ENCODE peak calls at places on chromosomes 11 and 22, in ten cellular contexts. One of them, this sample, is unnamed.

GRCh38 chr11:112613051-112613972 is 347.9 kb upstream of the NCAM1 start:
- DNase-seq in activated T-cell treated with anti-CD3 and anti-CD28 coated beads for 1 hour: no peak
- DNase-seq in fibroblast of pulmonary artery: peak
- DNase-seq in dorsolateral prefrontal cortex: no peak
- DNase-seq in activated effector memory CD4-positive, alpha-beta T cell treated with Interleukin-2 at 50 U/mL for 16 hours: no peak
- DNase-seq in NCI-H2081: peak
- DNase-seq in EL: peak
- DNase-seq in M059J: peak
- DNase-seq in GM23338: no peak
- DNase-seq in activated CD8-positive, alpha-beta memory T cell treated with anti-CD3 and anti-CD28 coated beads for 1 hour: no peak
- DNase-seq in this sample: no peak

GRCh38 chr22:29002603-29003002 is 59.0 kb downstream of the C22orf31 start:
- DNase-seq in activated effector memory CD4-positive, alpha-beta T cell treated with Interleukin-2 at 50 U/mL for 16 hours: no peak
- DNase-seq in fibroblast of pulmonary artery: no peak
- DNase-seq in M059J: no peak
- DNase-seq in EL: no peak
- DNase-seq in dorsolateral prefrontal cortex: no peak
- DNase-seq in GM23338: no peak
- DNase-seq in activated CD8-positive, alpha-beta memory T cell treated with anti-CD3 and anti-CD28 coated beads for 1 hour: no peak
- DNase-seq in NCI-H2081: no peak
- DNase-seq in activated T-cell treated with anti-CD3 and anti-CD28 coated beads for 1 hour: no peak
- DNase-seq in this sample: no peak

GRCh38 chr22:23230348-23231068 is 50.2 kb downstream of the BCR start:
- DNase-seq in GM23338: peak
- DNase-seq in activated T-cell treated with anti-CD3 and anti-CD28 coated beads for 1 hour: no peak
- DNase-seq in fibroblast of pulmonary artery: no peak
- DNase-seq in M059J: no peak
- DNase-seq in activated effector memory CD4-positive, alpha-beta T cell treated with Interleukin-2 at 50 U/mL for 16 hours: no peak
- DNase-seq in EL: no peak
- DNase-seq in activated CD8-positive, alpha-beta memory T cell treated with anti-CD3 and anti-CD28 coated beads for 1 hour: no peak
- DNase-seq in NCI-H2081: peak
- DNase-seq in dorsolateral prefrontal cortex: no peak
- DNase-seq in this sample: no peak

GRCh38 chr11:64868904-64869570 is 9.4 kb downstream of the EHD1 start:
- DNase-seq in activated T-cell treated with anti-CD3 and anti-CD28 coated beads for 1 hour: no peak
- DNase-seq in EL: peak
- DNase-seq in activated CD8-positive, alpha-beta memory T cell treated with anti-CD3 and anti-CD28 coated beads for 1 hour: no peak
- DNase-seq in activated effector memory CD4-positive, alpha-beta T cell treated with Interleukin-2 at 50 U/mL for 16 hours: no peak
- DNase-seq in NCI-H2081: no peak
- DNase-seq in dorsolateral prefrontal cortex: no peak
- DNase-seq in fibroblast of pulmonary artery: peak
- DNase-seq in GM23338: no peak
- DNase-seq in M059J: peak
- DNase-seq in this sample: no peak

GRCh38 chr11:123233280-123233977 is 38.4 kb upstream of the CLMP start:
- DNase-seq in activated CD8-positive, alpha-beta memory T cell treated with anti-CD3 and anti-CD28 coated beads for 1 hour: no peak
- DNase-seq in fibroblast of pulmonary artery: no peak
- DNase-seq in NCI-H2081: no peak
- DNase-seq in activated effector memory CD4-positive, alpha-beta T cell treated with Interleukin-2 at 50 U/mL for 16 hours: no peak
- DNase-seq in M059J: peak
- DNase-seq in EL: peak
- DNase-seq in activated T-cell treated with anti-CD3 and anti-CD28 coated beads for 1 hour: no peak
- DNase-seq in GM23338: no peak
- DNase-seq in dorsolateral prefrontal cortex: no peak
- DNase-seq in this sample: no peak

GRCh38 chr11:10487002-10487647 is 32.1 kb downstream of the AMPD3 start:
- DNase-seq in activated T-cell treated with anti-CD3 and anti-CD28 coated beads for 1 hour: no peak
- DNase-seq in activated effector memory CD4-positive, alpha-beta T cell treated with Interleukin-2 at 50 U/mL for 16 hours: no peak
- DNase-seq in NCI-H2081: no peak
- DNase-seq in M059J: no peak
- DNase-seq in EL: no peak
- DNase-seq in activated CD8-positive, alpha-beta memory T cell treated with anti-CD3 and anti-CD28 coated beads for 1 hour: no peak
- DNase-seq in fibroblast of pulmonary artery: no peak
- DNase-seq in dorsolateral prefrontal cortex: no peak
- DNase-seq in GM23338: no peak
- DNase-seq in this sample: no peak

GRCh38 chr11:116851631-116852030 is 14.2 kb upstream of the APOA1 start:
- DNase-seq in M059J: peak
- DNase-seq in activated effector memory CD4-positive, alpha-beta T cell treated with Interleukin-2 at 50 U/mL for 16 hours: peak
- DNase-seq in EL: no peak
- DNase-seq in NCI-H2081: no peak
- DNase-seq in GM23338: no peak
- DNase-seq in activated T-cell treated with anti-CD3 and anti-CD28 coated beads for 1 hour: no peak
- DNase-seq in fibroblast of pulmonary artery: peak
- DNase-seq in dorsolateral prefrontal cortex: peak
- DNase-seq in activated CD8-positive, alpha-beta memory T cell treated with anti-CD3 and anti-CD28 coated beads for 1 hour: no peak
- DNase-seq in this sample: no peak

GRCh38 chr11:130241697-130242096 is 73.0 kb downstream of the ZBTB44 start:
- DNase-seq in fibroblast of pulmonary artery: no peak
- DNase-seq in dorsolateral prefrontal cortex: no peak
- DNase-seq in M059J: no peak
- DNase-seq in activated effector memory CD4-positive, alpha-beta T cell treated with Interleukin-2 at 50 U/mL for 16 hours: no peak
- DNase-seq in NCI-H2081: no peak
- DNase-seq in EL: no peak
- DNase-seq in activated T-cell treated with anti-CD3 and anti-CD28 coated beads for 1 hour: no peak
- DNase-seq in activated CD8-positive, alpha-beta memory T cell treated with anti-CD3 and anti-CD28 coated beads for 1 hour: no peak
- DNase-seq in GM23338: peak
- DNase-seq in this sample: no peak

GRCh38 chr22:39746600-39747262 is 146.8 kb downstream of the ENTHD1 start:
- DNase-seq in EL: no peak
- DNase-seq in activated T-cell treated with anti-CD3 and anti-CD28 coated beads for 1 hour: no peak
- DNase-seq in M059J: no peak
- DNase-seq in dorsolateral prefrontal cortex: no peak
- DNase-seq in fibroblast of pulmonary artery: no peak
- DNase-seq in NCI-H2081: no peak
- DNase-seq in activated effector memory CD4-positive, alpha-beta T cell treated with Interleukin-2 at 50 U/mL for 16 hours: no peak
- DNase-seq in GM23338: no peak
- DNase-seq in activated CD8-positive, alpha-beta memory T cell treated with anti-CD3 and anti-CD28 coated beads for 1 hour: no peak
- DNase-seq in this sample: no peak

GRCh38 chr11:42772886-42773285 is 538.9 kb upstream of the API5 start:
- DNase-seq in activated effector memory CD4-positive, alpha-beta T cell treated with Interleukin-2 at 50 U/mL for 16 hours: no peak
- DNase-seq in dorsolateral prefrontal cortex: no peak
- DNase-seq in GM23338: no peak
- DNase-seq in EL: no peak
- DNase-seq in activated CD8-positive, alpha-beta memory T cell treated with anti-CD3 and anti-CD28 coated beads for 1 hour: no peak
- DNase-seq in fibroblast of pulmonary artery: no peak
- DNase-seq in activated T-cell treated with anti-CD3 and anti-CD28 coated beads for 1 hour: no peak
- DNase-seq in NCI-H2081: no peak
- DNase-seq in M059J: no peak
- DNase-seq in this sample: no peak

GRCh38 chr11:33545941-33546340 is 154.7 kb downstream of the C11orf91 start:
- DNase-seq in activated effector memory CD4-positive, alpha-beta T cell treated with Interleukin-2 at 50 U/mL for 16 hours: no peak
- DNase-seq in activated CD8-positive, alpha-beta memory T cell treated with anti-CD3 and anti-CD28 coated beads for 1 hour: no peak
- DNase-seq in activated T-cell treated with anti-CD3 and anti-CD28 coated beads for 1 hour: no peak
- DNase-seq in GM23338: no peak
- DNase-seq in fibroblast of pulmonary artery: peak
- DNase-seq in M059J: no peak
- DNase-seq in EL: peak
- DNase-seq in NCI-H2081: no peak
- DNase-seq in dorsolateral prefrontal cortex: no peak
- DNase-seq in this sample: no peak

GRCh38 chr11:12163181-12163841 is 52.9 kb downstream of the MICAL2 start:
- DNase-seq in activated T-cell treated with anti-CD3 and anti-CD28 coated beads for 1 hour: no peak
- DNase-seq in EL: peak
- DNase-seq in GM23338: no peak
- DNase-seq in NCI-H2081: no peak
- DNase-seq in dorsolateral prefrontal cortex: no peak
- DNase-seq in activated CD8-positive, alpha-beta memory T cell treated with anti-CD3 and anti-CD28 coated beads for 1 hour: no peak
- DNase-seq in M059J: peak
- DNase-seq in fibroblast of pulmonary artery: peak
- DNase-seq in activated effector memory CD4-positive, alpha-beta T cell treated with Interleukin-2 at 50 U/mL for 16 hours: no peak
- DNase-seq in this sample: no peak

GRCh38 chr11:119759324-119759723 is 30.3 kb upstream of the NECTIN1 start:
- DNase-seq in activated CD8-positive, alpha-beta memory T cell treated with anti-CD3 and anti-CD28 coated beads for 1 hour: no peak
- DNase-seq in fibroblast of pulmonary artery: no peak
- DNase-seq in dorsolateral prefrontal cortex: no peak
- DNase-seq in activated effector memory CD4-positive, alpha-beta T cell treated with Interleukin-2 at 50 U/mL for 16 hours: no peak
- DNase-seq in EL: peak
- DNase-seq in NCI-H2081: no peak
- DNase-seq in M059J: peak
- DNase-seq in activated T-cell treated with anti-CD3 and anti-CD28 coated beads for 1 hour: no peak
- DNase-seq in GM23338: no peak
- DNase-seq in this sample: no peak

GRCh38 chr11:116333193-116333592 is 439.6 kb downstream of the BUD13 start:
- DNase-seq in NCI-H2081: no peak
- DNase-seq in activated CD8-positive, alpha-beta memory T cell treated with anti-CD3 and anti-CD28 coated beads for 1 hour: no peak
- DNase-seq in dorsolateral prefrontal cortex: no peak
- DNase-seq in EL: no peak
- DNase-seq in GM23338: no peak
- DNase-seq in fibroblast of pulmonary artery: no peak
- DNase-seq in activated effector memory CD4-positive, alpha-beta T cell treated with Interleukin-2 at 50 U/mL for 16 hours: no peak
- DNase-seq in M059J: peak
- DNase-seq in activated T-cell treated with anti-CD3 and anti-CD28 coated beads for 1 hour: no peak
- DNase-seq in this sample: no peak

GRCh38 chr11:45899448-45900174 is 7.5 kb downstream of the FREY1 start:
- DNase-seq in EL: peak
- DNase-seq in activated CD8-positive, alpha-beta memory T cell treated with anti-CD3 and anti-CD28 coated beads for 1 hour: peak
- DNase-seq in fibroblast of pulmonary artery: peak
- DNase-seq in NCI-H2081: peak
- DNase-seq in GM23338: peak
- DNase-seq in dorsolateral prefrontal cortex: peak
- DNase-seq in activated effector memory CD4-positive, alpha-beta T cell treated with Interleukin-2 at 50 U/mL for 16 hours: peak
- DNase-seq in activated T-cell treated with anti-CD3 and anti-CD28 coated beads for 1 hour: peak
- DNase-seq in M059J: peak
- DNase-seq in this sample: no peak

This sample was measured in NCI-H1694.